ENCODE peak calls at places on chromosomes 1 and 21, in five cellular contexts. W is right lobe of liver, N is colonic mucosa, C is IMR-90, A is OCI-LY7. S is an unnamed sample. For H3K4me1, the result is how much of the 10 kb centered on the place peaks cover.

GRCh38 chr1:240350910-240351331 is 259.2 kb downstream of the FMN2 start:
- DNase-seq in A (no peak), N (no peak), W (no peak), C (peak), S (no peak)

GRCh38 chr1:59290173-59290954 is 6.5 kb upstream of the FGGY start:
- DNase-seq in N (peak), A (peak), W (peak), C (peak), S (peak)

GRCh38 chr1:232302376-232303049 is 327.4 kb downstream of the SIPA1L2 start:
- DNase-seq in C (no peak), A (no peak), N (no peak), W (no peak), S (no peak)

GRCh38 chr1:18922848-18923475 is 20.6 kb upstream of the ALDH4A1 start:
- DNase-seq in W (no peak), A (no peak), N (no peak), C (no peak), S (no peak)

GRCh38 chr21:40185208-40185607 is 318.0 kb downstream of the PCP4 start:
- DNase-seq in N (no peak), A (no peak), W (no peak), C (no peak), S (no peak)

GRCh38 chr1:204151562-204152309 is at the start of gene ETNK2:
- DNase-seq in W (peak), C (peak), A (no peak), N (peak), S (peak)

GRCh38 chr1:207423560-207424292 is 30.4 kb upstream of the CR2 start:
- DNase-seq in W (no peak), N (no peak), C (no peak), A (no peak), S (no peak)

GRCh38 chr1:186144505-186144904 is 230.5 kb downstream of the TPR start:
- DNase-seq in C (no peak), W (no peak), N (no peak), A (no peak), S (no peak)

GRCh38 chr1:9438431-9439073 is 100.7 kb upstream of the SLC25A33 start:
- DNase-seq in N (no peak), C (peak), W (peak), A (no peak), S (no peak)

GRCh38 chr1:193181985-193182384 is 4.4 kb downstream of the B3GALT2 start:
- DNase-seq in A (no peak), N (no peak), W (no peak), C (peak), S (no peak)

GRCh38 chr1:45954401-45954847 is 151.0 kb downstream of the MAST2 start:
- DNase-seq in C (peak), N (peak), A (no peak), W (no peak), S (no peak)

GRCh38 chr1:172146149-172146850 is 274.2 kb upstream of the C1orf105 start:
- DNase-seq in W (no peak), N (no peak), C (peak), A (no peak), S (no peak)

GRCh38 chr1:88655685-88656299 is 28.3 kb upstream of the PKN2 start:
- DNase-seq in W (no peak), C (peak), A (peak), N (no peak), S (no peak)

GRCh38 chr1:170675825-170676224 is 11.9 kb downstream of the PRRX1 start:
- DNase-seq in N (no peak), A (no peak), W (no peak), C (no peak), S (no peak)

GRCh38 chr1:230301820-230302219 is 124.3 kb downstream of the PGBD5 start:
- DNase-seq in C (no peak), A (no peak), W (no peak), N (no peak), S (no peak)

GRCh38 chr1:244325056-244325764 is 126.5 kb downstream of the ADSS2 start:
- DNase-seq in A (peak), C (peak), N (no peak), W (no peak), S (no peak)

GRCh38 chr1:89603651-89604413 is 29.1 kb upstream of the LRRC8C start:
- DNase-seq in W (no peak), N (no peak), A (no peak), C (peak), S (no peak)

GRCh38 chr1:230596306-230596705 is 46.0 kb upstream of the COG2 start:
- DNase-seq in C (no peak), W (no peak), A (no peak), N (no peak), S (no peak)

GRCh38 chr1:90729484-90730246 is 12.6 kb upstream of the BARHL2 start:
- DNase-seq in A (peak), W (no peak), N (no peak), C (no peak), S (no peak)

GRCh38 chr1:150777544-150777943 is 12.0 kb upstream of the CTSS start:
- DNase-seq in N (no peak), C (no peak), A (no peak), W (no peak), S (no peak)

GRCh38 chr1:110675060-110675791 is 486 bp upstream of the KCNA3 start:
- DNase-seq in C (no peak), A (no peak), W (no peak), N (no peak), S (no peak)

GRCh38 chr1:11654571-11655262 is at the start of gene FBXO44:
- DNase-seq in W (peak), C (no peak), A (peak), N (peak), S (peak)

GRCh38 chr1:72178266-72178665 is 104.1 kb downstream of the NEGR1 start:
- DNase-seq in A (no peak), N (no peak), W (no peak), C (peak), S (no peak)

GRCh38 chr1:247357062-247357780 is 25.6 kb upstream of the ZNF496 start:
- DNase-seq in W (no peak), A (no peak), N (no peak), C (peak), S (peak)

GRCh38 chr1:166379447-166379846 is 212.6 kb upstream of the FAM78B start:
- DNase-seq in C (no peak), W (no peak), A (no peak), N (no peak), S (no peak)

GRCh38 chr1:39689635-39690034 is 1.6 kb downstream of the HPCAL4 start:
- DNase-seq in C (no peak), W (no peak), N (no peak), A (no peak), S (no peak)

GRCh38 chr1:24294228-24294672 is 24.9 kb upstream of the GRHL3 start:
- DNase-seq in N (no peak), A (no peak), W (no peak), C (peak), S (no peak)

GRCh38 chr1:37795340-37796110 is 1.9 kb downstream of the MANEAL start:
- DNase-seq in N (peak), A (no peak), C (peak), W (peak), S (peak)

GRCh38 chr1:166947398-166948043 is 27.8 kb downstream of the ILDR2 start:
- DNase-seq in N (no peak), A (no peak), W (peak), C (peak), S (peak)

GRCh38 chr1:240691521-240692338 is 79.8 kb upstream of the GREM2 start:
- DNase-seq in C (peak), N (peak), A (no peak), W (peak), S (peak)

GRCh38 chr1:214991691-214992315 is 90.7 kb upstream of the KCNK2 start:
- DNase-seq in W (no peak), A (no peak), C (no peak), N (no peak), S (no peak)

GRCh38 chr21:24076179-24076578 is 1531.1 kb downstream of the MRPL39 start:
- DNase-seq in C (peak), W (no peak), N (no peak), A (no peak), S (no peak)

GRCh38 chr1:84406209-84406917 is 8.1 kb downstream of the DNASE2B start:
- DNase-seq in N (peak), A (no peak), W (no peak), C (peak), S (no peak)

GRCh38 chr1:204975568-204976235 is 67.3 kb upstream of the CNTN2 start:
- DNase-seq in C (peak), W (no peak), A (peak), N (peak), S (no peak)

GRCh38 chr1:212485895-212486590 is 53.3 kb downstream of the NENF start:
- DNase-seq in W (peak), A (no peak), N (peak), C (peak), S (peak)

GRCh38 chr1:59223943-59224639 is 72.8 kb upstream of the FGGY start:
- DNase-seq in A (no peak), W (no peak), C (peak), N (no peak), S (no peak)

GRCh38 chr1:79692519-79692918 is 686.0 kb upstream of the ADGRL4 start:
- DNase-seq in N (no peak), A (no peak), W (no peak), C (no peak), S (no peak)

GRCh38 chr1:89802036-89802435 is 18.8 kb upstream of the LRRC8D start:
- DNase-seq in A (no peak), N (no peak), W (no peak), C (no peak), S (no peak)

GRCh38 chr1:202561726-202562442 is 148.4 kb downstream of the SYT2 start:
- DNase-seq in N (no peak), A (no peak), C (no peak), W (no peak), S (no peak)
- TF ChIP-seq CTCF in N (no peak), A (no peak), C (no peak), W (peak), S (no peak)

GRCh38 chr1:92831762-92832536 is at the start of gene RPL5:
- DNase-seq in W (peak), N (peak), A (peak), C (peak), S (peak)

GRCh38 chr1:92831368-92831761 is 475 bp upstream of the RPL5 start:
- DNase-seq in A (no peak), N (no peak), C (no peak), W (no peak), S (no peak)

GRCh38 chr1:92834617-92835016 is 2.8 kb downstream of the RPL5 start:
- DNase-seq in C (no peak), W (no peak), N (no peak), A (no peak), S (no peak)

GRCh38 chr1:92833840-92834239 is 2.0 kb downstream of the RPL5 start:
- DNase-seq in W (no peak), C (no peak), A (no peak), N (no peak), S (no peak)

GRCh38 chr1:92832537-92833160 is 809 bp downstream of the RPL5 start:
- DNase-seq in A (no peak), C (no peak), W (no peak), N (no peak), S (no peak)
- H3K4me1 ChIP-seq in A (under half), C (under half), W (under half), N (under half), S (under half)

GRCh38 chr1:158188618-158189017 is 7.9 kb downstream of the CD1D start:
- DNase-seq in C (no peak), A (no peak), W (no peak), N (no peak), S (no peak)
- TF ChIP-seq CTCF in C (no peak), A (no peak), W (no peak), N (no peak), S (no peak)

GRCh38 chr1:66401244-66401643 is 132.7 kb upstream of the SGIP1 start:
- DNase-seq in N (no peak), C (no peak), W (no peak), A (no peak), S (no peak)
- H3K4me1 ChIP-seq in N (under half), C (under half), W (under half), A (half or more), S (under half)

GRCh38 chr1:66403031-66403731 is 130.8 kb upstream of the SGIP1 start:
- DNase-seq in A (peak), W (no peak), C (no peak), N (no peak), S (no peak)
- TF ChIP-seq CTCF in A (peak), W (no peak), C (no peak), N (no peak), S (no peak)

GRCh38 chr21:35833991-35834390 is 226.3 kb downstream of the SETD4 start:
- DNase-seq in A (no peak), W (no peak), N (no peak), C (no peak), S (no peak)
- H3K4me1 ChIP-seq in A (under half), W (under half), N (under half), C (under half), S (under half)

GRCh38 chr1:20057886-20058420 is 12.0 kb upstream of the PLA2G5 start:
- DNase-seq in C (no peak), N (no peak), A (no peak), W (no peak), S (no peak)
- TF ChIP-seq CTCF in C (no peak), N (no peak), A (no peak), W (no peak), S (no peak)

S was measured in mucosa of descending colon.